ENCODE peak calls at places on chromosomes 1 and 21, in five cellular contexts. E, R, Y, G and X are unnamed samples.

GRCh38 chr1:172746091-172746949 is 87.4 kb downstream of the FASLG start:
- DNase-seq in Y (peak; percentile 99), E (no peak), G (peak; percentile 51), R (peak; percentile 99), X (no peak)

GRCh38 chr21:44380876-44381275 is 27.5 kb downstream of the TRPM2 start:
- DNase-seq in E (no peak), R (no peak), G (no peak), Y (no peak), X (no peak)

GRCh38 chr1:182629674-182630073 is 25.5 kb upstream of the RGS16 start:
- DNase-seq in E (no peak), R (no peak), Y (no peak), G (no peak), X (no peak)

GRCh38 chr1:167720965-167721616 is 691 bp upstream of the MPZL1 start:
- DNase-seq in G (peak; percentile 31), Y (peak; percentile 66), E (no peak), R (peak; percentile 68), X (peak; percentile 12)

GRCh38 chr1:73463848-73464247 is 734.1 kb downstream of the LRRIQ3 start:
- DNase-seq in E (no peak), Y (no peak), G (no peak), R (no peak), X (no peak)

GRCh38 chr1:212234431-212235298 is 50.5 kb upstream of the PPP2R5A start:
- DNase-seq in G (peak; percentile 42), E (no peak), Y (peak; percentile 96), R (peak; percentile 98), X (no peak)

GRCh38 chr1:207962716-207963428 is 51.9 kb upstream of the CD34 start:
- DNase-seq in Y (no peak), E (no peak), R (no peak), G (peak; percentile 22), X (no peak)

GRCh38 chr1:36224537-36225297 is 474 bp downstream of the THRAP3 start:
- DNase-seq in Y (peak; percentile 97), G (peak; percentile 91), R (peak; percentile 83), E (peak; percentile 88), X (peak; percentile 66)

GRCh38 chr1:53554592-53555305 is 95.5 kb downstream of the DMRTB1 start:
- DNase-seq in Y (no peak), E (no peak), R (no peak), G (no peak), X (no peak)

GRCh38 chr1:56200446-56200845 is 378.9 kb downstream of the PLPP3 start:
- DNase-seq in Y (peak; percentile 45), E (no peak), G (peak; percentile 75), R (peak; percentile 46), X (no peak)

GRCh38 chr1:65332821-65333220 is 23.5 kb downstream of the DNAJC6 start:
- DNase-seq in R (no peak), Y (no peak), E (no peak), G (no peak), X (no peak)

GRCh38 chr1:184289825-184290550 is 96.8 kb upstream of the C1orf21 start:
- DNase-seq in R (no peak), E (no peak), Y (no peak), G (no peak), X (peak; percentile 33)

GRCh38 chr1:19123837-19124236 is 86.2 kb downstream of the UBR4 start:
- DNase-seq in E (no peak), Y (no peak), G (no peak), R (no peak), X (no peak)

GRCh38 chr1:43991476-43992231 is at the start of gene CCDC24:
- DNase-seq in E (peak; percentile 92), R (peak; percentile 67), Y (peak; percentile 84), G (peak; percentile 82), X (no peak)

GRCh38 chr1:197356723-197357533 is 88.9 kb downstream of the CRB1 start:
- DNase-seq in E (no peak), G (peak; percentile 71), Y (peak; percentile 63), R (peak; percentile 58), X (peak; percentile 24)

GRCh38 chr1:79353224-79353623 is 346.7 kb upstream of the ADGRL4 start:
- DNase-seq in G (peak; percentile 74), E (peak; percentile 46), R (peak; percentile 74), Y (peak; percentile 47), X (no peak)

GRCh38 chr1:169538998-169539871 is 47.0 kb downstream of the F5 start:
- DNase-seq in Y (peak; percentile 56), R (peak; percentile 83), G (no peak), E (no peak), X (no peak)

GRCh38 chr1:109770331-109771095 is 6.8 kb upstream of the EPS8L3 start:
- DNase-seq in E (no peak), G (no peak), R (no peak), Y (no peak), X (no peak)

GRCh38 chr1:211639500-211640361 is 35.7 kb downstream of the NEK2 start:
- DNase-seq in G (no peak), Y (peak; percentile 80), E (no peak), R (peak; percentile 97), X (no peak)

DNA sequence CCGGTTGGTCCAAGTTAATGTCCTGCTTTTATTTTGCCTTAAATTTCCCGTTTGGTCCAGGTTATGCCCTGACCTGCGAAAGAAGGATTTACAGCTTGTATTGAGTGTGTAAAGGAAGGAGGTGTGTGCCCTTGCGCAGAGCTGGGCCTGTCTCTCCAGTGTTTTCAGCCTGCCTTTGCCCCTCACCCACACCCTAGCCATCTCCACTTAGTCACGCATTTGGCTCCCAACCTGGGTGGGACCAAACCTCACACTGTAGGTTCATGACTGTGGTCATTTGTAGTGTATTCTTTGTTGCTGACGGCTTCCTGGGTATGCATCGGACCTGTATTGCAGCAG is 567 bp upstream of the SRSF10 start:
- DNase-seq in G (peak; percentile 62), Y (peak; percentile 54), E (peak; percentile 53), R (peak; percentile 64), X (no peak)
- H2AK5ac ChIP-seq in G (peak overlapping the region; percentile 3), Y (peak overlapping the region; percentile 5), E (peak overlapping the region; percentile 100), R (peak overlapping the region; percentile 88), X (no peak overlapping the region)

DNA sequence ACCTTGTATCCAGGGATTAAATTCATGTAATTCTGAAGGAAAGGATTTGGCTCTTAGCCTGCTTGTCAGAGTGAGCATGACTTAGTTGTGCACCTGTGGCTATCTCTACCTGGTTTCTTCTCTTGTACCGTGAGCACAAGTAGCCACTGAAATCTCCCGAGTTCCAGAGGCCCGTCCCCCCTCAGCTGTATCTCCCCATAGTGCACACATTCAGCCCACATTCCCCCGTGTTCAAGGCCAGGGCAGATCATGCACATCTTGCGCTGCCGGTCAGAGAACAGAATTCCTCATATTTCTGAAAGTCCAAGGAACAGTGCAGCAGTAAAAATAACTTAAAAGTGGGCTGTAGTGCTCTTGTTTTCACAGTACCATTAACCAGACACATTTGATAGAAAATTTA is 2.4 kb downstream of the TENT5C start:
- DNase-seq in R (no peak), E (no peak), G (no peak), Y (no peak), X (no peak)
- H3K4me3 ChIP-seq in R (peak overlapping the region; percentile 6), E (peak overlapping the region; percentile 79), G (no peak overlapping the region), Y (no peak overlapping the region), X (no peak overlapping the region)

GRCh38 chr1:2315711-2316450 is 75.5 kb downstream of the MORN1 start:
- DNase-seq in Y (no peak), G (peak; percentile 6), E (no peak), R (no peak), X (no peak)
- H4K91ac ChIP-seq in Y (peak overlapping the region; percentile 96), G (peak overlapping the region; percentile 97), E (peak overlapping the region; percentile 85), R (peak overlapping the region; percentile 93), X (peak overlapping the region; percentile 11)

DNA sequence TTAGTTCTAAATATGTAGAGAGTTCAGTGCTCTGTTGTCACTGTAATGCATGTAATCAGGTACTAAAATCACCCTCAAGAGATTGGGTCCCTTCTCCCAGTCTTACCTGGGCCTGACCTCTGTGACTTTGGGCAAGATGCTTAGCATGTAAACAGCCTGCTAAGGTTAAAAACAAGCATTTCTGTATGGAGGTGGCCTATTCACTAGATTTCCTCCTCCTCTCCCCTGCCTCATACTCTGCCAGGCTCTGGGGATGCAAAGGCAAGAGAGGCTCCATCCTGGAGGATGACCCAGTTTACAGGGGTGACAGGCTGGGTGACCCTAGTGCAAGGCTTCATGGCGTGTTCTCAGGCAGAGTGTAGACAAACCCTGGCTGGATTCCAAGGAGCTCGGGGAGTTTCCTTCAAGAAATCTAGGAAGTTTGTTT is 28.8 kb downstream of the VANGL2 start:
- DNase-seq in E (no peak), Y (no peak), R (no peak), G (no peak), X (no peak)
- H2AK5ac ChIP-seq in E (no peak overlapping the region), Y (peak overlapping the region; percentile 16), R (no peak overlapping the region), G (no peak overlapping the region), X (no peak overlapping the region)

DNA sequence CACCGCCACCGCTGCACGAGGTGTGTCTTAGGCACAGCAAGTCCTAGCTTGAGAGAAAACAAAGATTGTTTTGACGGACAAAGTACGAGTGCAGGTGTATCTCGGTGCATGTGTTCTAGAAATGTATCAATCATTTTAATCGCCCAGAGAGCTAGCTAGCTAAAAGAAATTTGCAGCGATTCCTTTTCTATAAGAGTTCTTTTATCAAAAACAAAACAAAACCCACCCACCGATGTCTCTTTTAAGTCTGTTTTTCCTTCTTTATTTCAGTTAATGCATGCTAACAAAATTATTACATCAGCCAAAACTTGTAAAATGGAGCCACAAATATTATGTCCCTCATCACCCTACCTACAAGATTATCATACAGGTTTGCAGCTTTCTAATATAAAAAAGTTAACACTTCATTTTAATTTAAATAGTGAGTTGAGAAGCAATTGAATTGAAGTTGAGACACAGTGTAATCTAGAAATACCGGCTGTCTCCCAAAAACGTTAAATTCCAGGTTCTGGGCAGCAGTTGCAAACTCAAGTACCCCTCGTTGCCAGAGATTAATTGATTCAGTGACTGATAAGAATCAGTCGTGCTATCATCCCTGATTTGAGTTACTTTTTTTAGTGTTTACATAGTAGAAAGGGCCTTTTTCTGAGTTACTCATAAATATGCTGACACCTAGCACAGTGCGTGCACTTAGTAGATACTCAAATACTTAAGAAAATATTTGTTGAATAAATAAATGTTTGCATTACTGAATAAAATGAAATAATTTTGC is 1.5 kb upstream of the SYDE2 start:
- DNase-seq in R (no peak), Y (no peak), G (no peak), E (no peak), X (no peak)
- H3K4me3 ChIP-seq in R (peak overlapping the region; percentile 73), Y (peak overlapping the region; percentile 87), G (peak overlapping the region; percentile 84), E (peak overlapping the region; percentile 82), X (peak overlapping the region; percentile 57)

GRCh38 chr1:204085876-204086275 is 13.0 kb downstream of the SOX13 start:
- DNase-seq in R (no peak), G (peak; percentile 71), E (no peak), Y (no peak), X (no peak)

GRCh38 chr1:204083491-204083890 is 10.6 kb downstream of the SOX13 start:
- DNase-seq in G (no peak), E (peak; percentile 55), Y (no peak), R (no peak), X (no peak)

GRCh38 chr1:204087181-204087892 is 14.4 kb downstream of the SOX13 start:
- DNase-seq in G (no peak), E (no peak), R (no peak), Y (no peak), X (no peak)

GRCh38 chr1:204081791-204082513 is 9.0 kb downstream of the SOX13 start:
- DNase-seq in G (no peak), E (no peak), Y (no peak), R (no peak), X (no peak)

DNA sequence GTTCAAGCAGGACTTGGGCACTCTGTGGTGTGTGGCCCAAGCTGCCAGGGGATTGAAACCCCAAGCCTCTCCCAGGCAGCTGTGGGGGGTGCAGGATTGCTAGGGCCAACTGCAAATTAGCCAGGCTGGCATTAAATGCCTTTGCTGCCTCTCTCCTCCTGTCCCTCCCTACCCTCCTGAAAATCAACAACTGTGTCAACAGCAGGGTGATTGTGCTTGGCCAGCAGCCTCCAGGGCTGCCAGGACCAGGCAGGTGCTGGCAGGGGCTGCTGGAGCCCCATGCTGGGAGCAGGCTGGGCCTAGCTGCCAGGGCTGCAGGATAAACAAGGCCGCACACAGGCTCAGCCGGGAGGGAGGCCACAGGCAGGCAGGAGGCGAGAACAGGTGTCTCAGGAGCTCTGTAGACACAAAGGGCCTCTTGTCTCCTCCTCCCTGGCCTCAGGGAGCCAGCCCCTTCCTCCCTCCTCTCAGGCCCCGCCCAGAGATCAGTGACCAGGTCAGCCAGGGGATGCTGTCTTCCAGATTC is 11.4 kb downstream of the SOX13 start:
- DNase-seq in G (no peak), Y (no peak), R (no peak), E (peak; percentile 88), X (no peak)
- H4K91ac ChIP-seq in G (peak overlapping the region; percentile 34), Y (no peak overlapping the region), R (no peak overlapping the region), E (peak overlapping the region; percentile 98), X (no peak overlapping the region)